ENCODE peak calls at places on chromosome 1, in eight cellular contexts. K is BJ; A is CD8-positive, alpha-beta T cell; S is neural crest cell; P is epithelial cell of esophagus; V is IMR-90; D is fibroblast of villous mesenchyme; J is AG10803. B is an unnamed sample.

GRCh38 chr1:172449585-172450523 is 6.0 kb upstream of the PIGC start:
- DNase-seq in P (peak; percentile 63), D (peak; percentile 61), K (no peak), V (peak; percentile 51), J (peak; percentile 54), S (peak; percentile 43), A (no peak), B (peak; percentile 69)

GRCh38 chr1:22132517-22133235 is 10.2 kb downstream of the WNT4 start:
- DNase-seq in V (peak; percentile 71), K (no peak), S (no peak), P (peak; percentile 78), J (peak; percentile 71), A (no peak), D (no peak), B (no peak)

GRCh38 chr1:162823231-162823630 is 32.7 kb downstream of the HSD17B7 start:
- DNase-seq in J (no peak), V (no peak), D (no peak), K (no peak), P (peak; percentile 4), A (no peak), S (no peak), B (no peak)

GRCh38 chr1:100921110-100921706 is 25.3 kb downstream of the SLC30A7 start:
- DNase-seq in K (no peak), D (peak; percentile 71), A (no peak), P (peak; percentile 61), J (peak; percentile 57), V (peak; percentile 65), S (no peak), B (no peak)

GRCh38 chr1:17687125-17687524 is 68.0 kb upstream of the ACTL8 start:
- DNase-seq in A (no peak), S (no peak), J (peak; percentile 35), P (no peak), D (no peak), V (peak; percentile 48), K (no peak), B (no peak)

GRCh38 chr1:84504580-84505021 is 1.6 kb upstream of the SPATA1 start:
- DNase-seq in D (peak; percentile 59), S (no peak), K (no peak), V (peak; percentile 83), A (no peak), J (peak; percentile 76), P (peak; percentile 29), B (no peak)

GRCh38 chr1:212867192-212867591 is 9.1 kb downstream of the FLVCR1 start:
- DNase-seq in J (no peak), D (no peak), V (no peak), S (no peak), K (no peak), A (no peak), P (no peak), B (no peak)

GRCh38 chr1:226201029-226201593 is 14.6 kb upstream of the ACBD3 start:
- DNase-seq in D (no peak), K (no peak), V (peak; percentile 9), S (no peak), A (no peak), P (peak; percentile 31), J (no peak), B (no peak)

GRCh38 chr1:4174291-4175200 is 274.5 kb upstream of the C1orf174 start:
- DNase-seq in K (no peak), V (no peak), D (no peak), S (no peak), J (no peak), P (no peak), A (no peak), B (peak; percentile 56)

GRCh38 chr1:244053831-244054230 is 2.7 kb downstream of the ZBTB18 start:
- DNase-seq in V (no peak), S (peak; percentile 48), P (no peak), A (no peak), D (no peak), K (no peak), J (no peak), B (no peak)

GRCh38 chr1:91278754-91279153 is 125.9 kb downstream of the HFM1 start:
- DNase-seq in K (no peak), V (peak; percentile 28), S (no peak), D (peak; percentile 40), A (no peak), P (peak; percentile 27), J (peak; percentile 22), B (no peak)

GRCh38 chr1:41743361-41743760 is 175.4 kb downstream of the HIVEP3 start:
- DNase-seq in J (peak; percentile 24), P (peak; percentile 18), K (no peak), V (peak; percentile 88), D (no peak), S (no peak), A (no peak), B (no peak)

GRCh38 chr1:23237516-23237915 is 20.2 kb upstream of the HTR1D start:
- DNase-seq in J (no peak), A (no peak), D (no peak), V (no peak), P (no peak), S (no peak), K (no peak), B (no peak)

GRCh38 chr1:201842472-201843020 is 13.6 kb downstream of the IPO9 start:
- DNase-seq in V (no peak), J (peak; percentile 40), K (no peak), A (no peak), S (no peak), P (no peak), D (no peak), B (no peak)

GRCh38 chr1:227864882-227865281 is 49.4 kb downstream of the PRSS38 start:
- DNase-seq in D (no peak), P (no peak), K (no peak), J (no peak), S (no peak), A (no peak), V (no peak), B (no peak)

GRCh38 chr1:14915356-14916054 is 238.0 kb upstream of the TMEM51 start:
- DNase-seq in J (no peak), A (no peak), V (peak; percentile 34), P (peak; percentile 40), S (peak; percentile 68), K (no peak), D (peak; percentile 44), B (no peak)

GRCh38 chr1:205317311-205317917 is 4.1 kb downstream of the NUAK2 start:
- DNase-seq in P (peak; percentile 50), D (no peak), V (no peak), S (no peak), K (no peak), J (no peak), A (no peak), B (no peak)
- TF ChIP-seq CTCF in P (no peak), D (no peak), V (no peak), S (no peak), K (no peak), J (no peak), A (no peak), B (no peak)

GRCh38 chr1:71190843-71191242 is 110.0 kb upstream of the ZRANB2 start:
- DNase-seq in P (no peak), K (no peak), D (no peak), J (no peak), V (no peak), A (no peak), S (no peak), B (no peak)
- TF ChIP-seq CTCF in P (no peak), K (no peak), D (no peak), J (no peak), V (no peak), A (no peak), S (no peak), B (no peak)

GRCh38 chr1:158521666-158522058 is 32.5 kb downstream of the OR6Y1 start:
- DNase-seq in V (no peak), D (no peak), K (no peak), S (no peak), A (no peak), J (no peak), P (no peak), B (no peak)

DNA sequence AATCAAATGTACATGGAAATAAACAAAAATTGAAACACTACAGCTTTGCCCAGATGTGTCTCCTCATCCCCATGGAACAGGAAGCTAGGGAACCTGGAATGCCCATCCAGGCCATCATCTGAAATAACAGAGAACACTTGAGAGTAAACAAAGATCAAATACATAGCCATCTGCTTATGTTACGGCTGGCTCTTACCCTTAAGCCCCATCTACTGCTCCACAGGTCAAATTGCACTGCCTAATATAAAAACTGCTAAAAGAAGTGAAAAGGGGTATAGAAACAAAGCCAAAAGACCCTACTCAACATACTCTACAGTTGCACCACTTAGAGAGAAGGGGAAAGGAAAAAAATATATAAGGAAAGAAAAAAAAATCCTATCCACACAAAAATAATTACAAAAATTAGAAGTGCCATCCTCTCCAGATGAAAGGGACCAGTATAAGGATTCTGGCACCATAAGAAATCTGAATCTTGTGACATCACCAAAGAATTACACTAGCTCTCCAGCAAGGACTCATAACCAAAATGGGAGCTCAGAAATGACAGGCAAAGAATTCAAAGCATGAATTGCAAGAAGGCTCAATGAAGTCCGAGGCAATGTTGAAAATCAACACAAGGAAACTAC is 26.9 kb downstream of the OR6Y1 start:
- DNase-seq in D (peak; percentile 63), P (peak; percentile 36), V (peak; percentile 27), J (peak; percentile 50), S (no peak), A (no peak), K (no peak), B (no peak)
- TF ChIP-seq CTCF in D (peak; percentile 68), P (peak; percentile 64), V (peak; percentile 41), J (peak; percentile 70), S (no peak), A (peak; percentile 58), K (peak; percentile 77), B (no peak)

GRCh38 chr1:218336353-218336752 is 8.8 kb upstream of the TGFB2 start:
- DNase-seq in J (no peak), D (no peak), V (peak; percentile 48), S (no peak), A (no peak), P (peak; percentile 38), K (no peak), B (no peak)

GRCh38 chr1:218344814-218345672 is at the start of gene TGFB2:
- DNase-seq in V (peak; percentile 85), A (no peak), K (peak; percentile 51), P (peak; percentile 57), D (peak; percentile 89), S (peak; percentile 12), J (peak; percentile 62), B (no peak)

GRCh38 chr1:218342091-218342490 is 3.0 kb upstream of the TGFB2 start:
- DNase-seq in P (no peak), J (no peak), V (no peak), S (no peak), K (no peak), A (no peak), D (no peak), B (no peak)

GRCh38 chr1:218341325-218341724 is 3.8 kb upstream of the TGFB2 start:
- DNase-seq in S (no peak), J (no peak), D (no peak), A (no peak), V (no peak), P (no peak), K (no peak), B (no peak)

DNA sequence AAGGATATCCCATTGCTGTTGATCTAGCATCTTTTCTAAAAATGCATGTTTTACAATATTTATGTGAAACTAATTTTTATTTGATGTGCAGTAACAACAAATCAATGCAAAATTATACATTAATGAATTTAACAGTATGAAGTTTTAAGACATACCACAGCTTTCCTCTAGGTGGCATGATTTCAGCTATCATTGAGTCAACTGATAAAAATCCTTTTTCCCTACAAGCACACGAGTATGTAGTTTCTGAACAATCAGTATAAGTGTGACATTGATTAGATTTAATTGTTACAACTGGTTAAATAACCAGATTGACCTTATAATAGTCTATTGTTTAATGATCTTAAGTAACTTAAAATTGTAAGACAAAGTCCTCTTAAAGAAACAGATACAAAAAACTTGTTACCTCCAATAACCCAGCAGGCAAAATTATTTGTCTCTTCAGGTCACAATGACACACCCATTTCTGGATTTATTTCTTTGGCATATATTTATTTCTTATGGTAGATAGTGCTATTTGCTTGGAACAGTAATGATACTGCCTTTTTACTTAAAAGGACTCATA is 5.8 kb upstream of the TGFB2 start:
- DNase-seq in D (peak; percentile 60), A (no peak), V (peak; percentile 62), P (peak; percentile 57), J (peak; percentile 45), K (no peak), S (no peak), B (no peak)
- TF ChIP-seq CTCF in D (peak; percentile 72), A (peak; percentile 59), V (peak; percentile 72), P (peak; percentile 61), J (peak; percentile 88), K (peak; percentile 69), S (peak; percentile 85), B (peak; percentile 87)

B was measured in type B pancreatic cell.